ENCODE peak calls at places on chromosomes 3 and 15, in ten cellular contexts. U, H, R, O, X, S, B, E, Z and A are unnamed samples.

GRCh38 chr15:73752817-73753214 is 335 bp downstream of the INSYN1 start:
- DNase-seq in U (no peak), O (no peak), E (no peak), S (peak; percentile 37), H (peak; percentile 85), R (no peak), X (no peak), B (no peak), Z (no peak), A (no peak)

GRCh38 chr3:42085641-42086376 is 5.3 kb upstream of the TRAK1 start:
- DNase-seq in U (no peak), Z (no peak), H (no peak), E (no peak), R (no peak), O (no peak), X (no peak), B (no peak), S (peak; percentile 37), A (no peak)

GRCh38 chr15:40756938-40757337 is 1.9 kb upstream of the RMDN3 start:
- DNase-seq in O (no peak), S (no peak), X (no peak), R (no peak), Z (no peak), E (no peak), U (no peak), B (no peak), H (peak; percentile 89), A (no peak)

GRCh38 chr3:46695177-46695961 is 1.9 kb upstream of the ALS2CL start:
- DNase-seq in E (no peak), H (peak; percentile 47), O (no peak), B (peak; percentile 89), Z (no peak), S (peak; percentile 88), R (no peak), U (peak; percentile 39), X (peak; percentile 83), A (no peak)

GRCh38 chr3:156161172-156161571 is 40.8 kb downstream of the KCNAB1 start:
- DNase-seq in O (no peak), X (no peak), Z (no peak), S (no peak), U (no peak), R (no peak), E (no peak), H (no peak), B (no peak), A (no peak)

GRCh38 chr15:69952210-69952555 is 145.5 kb downstream of the TLE3 start:
- DNase-seq in H (no peak), X (no peak), O (no peak), Z (no peak), E (no peak), S (no peak), R (no peak), U (no peak), B (no peak), A (no peak)

GRCh38 chr3:8848696-8849131 is 79.3 kb upstream of the OXTR start:
- DNase-seq in H (no peak), X (no peak), B (no peak), O (no peak), S (no peak), R (no peak), Z (no peak), U (no peak), E (no peak), A (no peak)

GRCh38 chr15:80152896-80153876 is at the start of gene FAH:
- DNase-seq in X (no peak), H (peak; percentile 44), S (peak; percentile 82), R (peak; percentile 30), B (peak; percentile 79), Z (peak; percentile 86), U (no peak), O (no peak), E (no peak), A (no peak)

GRCh38 chr3:156304406-156304805 is 184.0 kb downstream of the KCNAB1 start:
- DNase-seq in H (no peak), X (no peak), R (no peak), E (no peak), Z (no peak), U (no peak), B (no peak), S (no peak), O (no peak), A (no peak)

GRCh38 chr3:30658328-30659052 is 52.1 kb downstream of the TGFBR2 start:
- DNase-seq in X (no peak), O (no peak), S (no peak), U (no peak), Z (no peak), B (no peak), E (peak; percentile 13), H (no peak), R (peak; percentile 32), A (peak; percentile 36)

GRCh38 chr15:47806008-47806407 is 88.7 kb downstream of the SEMA6D start:
- DNase-seq in O (no peak), U (no peak), R (no peak), H (peak; percentile 50), B (no peak), X (no peak), E (no peak), S (no peak), Z (no peak), A (no peak)

GRCh38 chr3:178320481-178321352 is 215.5 kb upstream of the KCNMB2 start:
- DNase-seq in X (peak; percentile 63), Z (no peak), S (no peak), U (peak; percentile 31), E (no peak), R (no peak), O (no peak), B (no peak), H (peak; percentile 23), A (no peak)

GRCh38 chr3:128496602-128497304 is 3.8 kb upstream of the GATA2 start:
- DNase-seq in H (peak; percentile 73), X (peak; percentile 72), S (peak; percentile 74), Z (peak; percentile 65), O (no peak), E (no peak), U (no peak), B (no peak), R (no peak), A (no peak)
- H3K27ac ChIP-seq in H (peak overlapping the region; percentile 97), X (no peak overlapping the region), S (no peak overlapping the region), Z (no peak overlapping the region), O (no peak overlapping the region), E (no peak overlapping the region), U (no peak overlapping the region), B (no peak overlapping the region), R (no peak overlapping the region), A (peak overlapping the region; percentile 80)

GRCh38 chr15:34795267-34796081 is at the start of gene ACTC1:
- DNase-seq in X (peak; percentile 72), E (no peak), O (no peak), R (no peak), Z (no peak), B (no peak), H (no peak), U (peak; percentile 27), S (no peak), A (no peak)
- H3K4me3 ChIP-seq in X (peak within 1 kb of the TSS; percentile 34), E (no peak within 1 kb of the TSS), O (peak within 1 kb of the TSS; percentile 51), R (no peak within 1 kb of the TSS), Z (peak within 1 kb of the TSS; percentile 26), B (no peak within 1 kb of the TSS), H (no peak within 1 kb of the TSS), U (peak within 1 kb of the TSS; percentile 17), S (no peak within 1 kb of the TSS), A (peak within 1 kb of the TSS; percentile 30)

GRCh38 chr3:73835945-73836344 is 211.2 kb upstream of the PDZRN3 start:
- DNase-seq in X (no peak), R (no peak), H (no peak), B (no peak), E (no peak), S (no peak), O (no peak), Z (no peak), U (no peak), A (no peak)
- TF ChIP-seq POLR2AphosphoS5 in X (no peak), R (no peak), H (no peak), B (no peak), E (no peak), S (no peak), O (no peak), Z (no peak), U (no peak), A (no peak)

GRCh38 chr3:11717301-11717700 is 73.6 kb upstream of the VGLL4 start:
- DNase-seq in X (no peak), Z (no peak), S (no peak), U (no peak), E (no peak), B (no peak), R (no peak), O (no peak), H (no peak), A (no peak)
- H3K27ac ChIP-seq in X (peak overlapping the region; percentile 94), Z (peak overlapping the region; percentile 98), S (peak overlapping the region; percentile 96), U (peak overlapping the region; percentile 98), E (no peak overlapping the region), B (no peak overlapping the region), R (no peak overlapping the region), O (peak overlapping the region; percentile 95), H (no peak overlapping the region), A (peak overlapping the region; percentile 90)

DNA sequence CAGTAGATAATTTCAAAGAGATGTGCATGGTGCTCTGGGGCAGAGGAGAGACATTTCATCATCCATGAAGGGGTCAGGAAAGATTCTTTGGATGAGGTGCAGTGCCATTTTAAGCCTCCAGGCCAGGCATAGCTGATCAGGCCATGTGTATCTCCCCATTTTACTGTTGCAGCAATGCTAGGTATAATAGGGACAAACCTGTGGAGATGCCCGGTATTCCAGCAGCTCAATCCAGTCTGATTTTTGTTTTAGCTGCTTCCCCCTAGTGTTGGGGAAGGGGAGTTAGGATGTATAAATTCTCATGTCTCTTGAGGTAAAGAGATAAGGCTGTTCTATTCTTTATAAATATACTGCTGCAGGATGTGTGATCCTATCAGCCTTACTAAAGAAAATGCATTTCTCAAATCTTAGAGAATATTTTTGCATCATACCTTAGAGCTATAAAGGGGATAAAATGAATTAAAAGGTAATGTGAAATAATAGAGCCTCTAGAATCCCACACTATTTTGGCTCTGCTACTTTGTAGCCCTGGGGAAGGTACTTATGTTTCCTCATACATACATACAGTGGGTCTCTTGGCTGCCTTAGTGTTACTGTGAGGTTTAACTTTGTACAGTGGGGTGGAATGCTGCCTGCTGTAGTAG is 5.2 kb downstream of the CDV3 start:
- DNase-seq in H (peak; percentile 74), S (no peak), B (no peak), O (no peak), E (peak; percentile 59), U (no peak), X (no peak), R (peak; percentile 81), Z (no peak), A (no peak)
- H3K4me3 ChIP-seq in H (peak overlapping the region; percentile 14), S (no peak overlapping the region), B (no peak overlapping the region), O (peak overlapping the region; percentile 32), E (no peak overlapping the region), U (peak overlapping the region; percentile 66), X (no peak overlapping the region), R (no peak overlapping the region), Z (no peak overlapping the region), A (peak overlapping the region; percentile 12)

GRCh38 chr3:195124378-195124985 is 146.5 kb downstream of the XXYLT1 start:
- DNase-seq in S (no peak), U (no peak), H (peak; percentile 75), X (no peak), E (no peak), O (no peak), Z (no peak), R (no peak), B (no peak), A (no peak)
- TF ChIP-seq POLR2AphosphoS5 in S (no peak), U (no peak), H (no peak), X (no peak), E (no peak), O (no peak), Z (no peak), R (no peak), B (no peak), A (no peak)